ENCODE peak calls at places on chromosomes 3 and 15, in four cellular contexts. E is A549, G is HepG2, O is K562. C is an unnamed sample.

GRCh38 chr3:71310595-71311319 is 272.8 kb downstream of the FOXP1 start:
- DNase-seq in G (peak), E (no peak), O (no peak), C (peak)

GRCh38 chr15:85089929-85090597 is 108.4 kb downstream of the PDE8A start:
- DNase-seq in G (no peak), O (no peak), E (no peak), C (no peak)

GRCh38 chr15:78108300-78109084 is 16.1 kb downstream of the SH2D7 start:
- DNase-seq in G (peak), O (peak), E (peak), C (peak)

GRCh38 chr3:127629462-127630403 is 748 bp downstream of the PODXL2 start:
- DNase-seq in G (no peak), O (peak), E (no peak), C (no peak)

GRCh38 chr15:70701891-70702568 is 61.3 kb downstream of the UACA start:
- DNase-seq in G (no peak), O (no peak), E (peak), C (peak)

GRCh38 chr15:56445746-56446145 is 19.2 kb downstream of the MNS1 start:
- DNase-seq in G (no peak), O (no peak), E (no peak), C (no peak)

GRCh38 chr3:149395107-149396089 is 17.9 kb upstream of the TM4SF1 start:
- DNase-seq in E (no peak), G (peak), O (no peak), C (peak)

GRCh38 chr3:124785966-124786365 is 55.7 kb downstream of the UMPS start:
- DNase-seq in O (no peak), E (no peak), G (no peak), C (peak)

GRCh38 chr3:107068980-107069379 is 308.3 kb upstream of the CCDC54 start:
- DNase-seq in E (no peak), G (no peak), O (no peak), C (peak)

GRCh38 chr15:73637527-73637926 is 4.3 kb upstream of the NPTN start:
- DNase-seq in E (no peak), G (no peak), O (no peak), C (no peak)

GRCh38 chr3:51557993-51558392 is 19.5 kb downstream of the RAD54L2 start:
- DNase-seq in G (no peak), E (no peak), O (no peak), C (no peak)

GRCh38 chr3:51559961-51560360 is 21.4 kb downstream of the RAD54L2 start:
- DNase-seq in G (no peak), O (no peak), E (no peak), C (no peak)

GRCh38 chr3:51559266-51559907 is 20.9 kb downstream of the RAD54L2 start:
- DNase-seq in G (no peak), E (no peak), O (no peak), C (peak)
- TF ChIP-seq MAZ in G (no peak), E (no peak), O (no peak), C (no peak)

GRCh38 chr3:117512975-117513374 is 803.4 kb downstream of the TUSC7 start:
- DNase-seq in O (no peak), G (no peak), E (no peak), C (peak)
- TF ChIP-seq MAZ in O (no peak), G (no peak), E (no peak), C (no peak)

DNA sequence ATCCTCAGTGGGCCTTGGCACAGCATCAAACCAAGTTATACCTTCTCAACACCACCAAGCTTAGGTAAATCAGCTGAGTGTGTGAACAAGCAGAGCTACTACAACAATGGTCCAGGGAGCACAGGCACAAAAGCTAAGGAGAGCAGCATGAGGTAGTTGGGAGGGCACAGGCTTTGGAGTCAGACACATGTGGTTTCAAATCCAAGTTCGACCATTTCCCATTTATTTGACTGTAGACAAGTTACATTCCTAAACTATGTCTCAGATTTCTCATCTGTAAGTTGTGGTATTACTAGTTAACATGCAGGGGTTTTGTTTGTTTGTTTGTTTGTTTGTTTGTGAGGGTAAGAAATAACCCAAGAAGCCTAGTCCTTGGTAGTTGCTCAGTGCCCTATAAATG is 46.9 kb downstream of the MLH1 start:
- DNase-seq in O (no peak), E (no peak), G (no peak), C (peak)
- TF ChIP-seq MAZ in O (no peak), E (no peak), G (no peak), C (no peak)

GRCh38 chr15:45126535-45127158 is 3.0 kb downstream of the DUOXA1 start:
- DNase-seq in E (no peak), O (peak), G (peak), C (peak)
- TF ChIP-seq MAZ in E (no peak), O (no peak), G (no peak), C (no peak)

GRCh38 chr3:144877356-144877755 is 905.7 kb downstream of the DIPK2A start:
- DNase-seq in E (no peak), G (no peak), O (no peak), C (no peak)

GRCh38 chr3:144879701-144880100 is 908.1 kb downstream of the DIPK2A start:
- DNase-seq in E (no peak), O (no peak), G (no peak), C (no peak)

DNA sequence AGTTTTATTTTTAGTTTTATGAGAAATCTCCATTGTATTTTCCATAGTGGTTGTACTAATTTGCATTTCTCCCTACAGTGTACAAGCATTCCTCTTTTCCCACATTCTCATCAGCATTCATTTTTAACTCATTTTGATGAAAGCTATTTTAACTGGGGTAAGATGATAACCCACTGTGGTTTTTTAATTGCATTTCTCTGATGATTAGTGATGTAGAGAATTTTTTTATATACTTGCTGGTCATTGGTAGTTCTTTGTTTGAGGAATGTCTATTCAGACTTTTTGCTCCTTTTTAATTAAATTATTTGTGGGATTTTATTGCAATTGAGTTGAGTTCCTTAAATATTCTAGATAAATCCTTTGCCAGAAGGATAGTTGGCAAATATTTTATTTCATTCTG is 903.6 kb downstream of the DIPK2A start:
- DNase-seq in O (no peak), E (no peak), G (no peak), C (no peak)
- TF ChIP-seq MAZ in O (no peak), E (no peak), G (no peak), C (no peak)

DNA sequence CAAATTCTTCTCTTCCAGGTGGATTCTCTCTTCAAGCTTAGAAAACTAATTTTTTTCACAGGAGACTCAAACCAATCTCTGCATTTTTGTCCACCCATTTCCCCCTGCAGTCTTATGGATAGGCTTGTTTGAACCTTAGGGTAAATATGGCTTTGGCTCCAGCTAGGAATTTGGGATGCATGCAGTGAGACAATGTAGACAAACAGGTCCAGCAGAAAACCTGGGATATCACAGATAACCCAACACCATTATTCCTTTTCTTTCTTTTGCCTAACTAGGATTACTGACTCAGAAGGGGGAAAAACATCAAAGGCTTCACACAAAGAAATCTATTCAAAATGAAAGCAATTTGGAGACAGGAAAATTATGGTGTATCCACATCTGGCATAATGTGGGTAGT is 11.2 kb upstream of the SEMA5B start:
- DNase-seq in G (no peak), E (no peak), O (no peak), C (no peak)
- TF ChIP-seq MAZ in G (no peak), E (no peak), O (no peak), C (no peak)